ENCODE peak calls at places on chromosome 6, in ten cellular contexts. X is HTR-8/SVneo; U is endothelial cell; H is ELR; R is activated naive CD4-positive, alpha-beta T cell; K is stimulated activated CD4-positive, alpha-beta T cell treated with anti-CD3 and anti-CD28 coated beads, Interleukin-2, amount 100 ng/mL, for 24 hours; Q is activated CD8-positive, alpha-beta memory T cell treated with anti-CD3 and anti-CD28 coated beads, Interleukin-2, amount 50 U/mL, for 48 hours; B is Calu3; P is iris pigment epithelial cell; E is A549. T is an unnamed sample.

GRCh38 chr6:169851641-169852503 is 100.5 kb downstream of the ERMARD start:
- DNase-seq in X (peak; percentile 50), U (peak; percentile 36), H (peak; percentile 51), R (no peak), K (no peak), Q (peak; percentile 28), B (no peak), P (peak; percentile 63), E (no peak), T (no peak)

GRCh38 chr6:35624341-35625070 is 64.2 kb downstream of the FKBP5 start:
- DNase-seq in X (peak; percentile 26), U (no peak), H (peak; percentile 59), R (no peak), K (no peak), Q (no peak), B (no peak), P (no peak), E (no peak), T (no peak)

GRCh38 chr6:105483492-105483891 is 80.6 kb upstream of the PREP start:
- DNase-seq in X (peak; percentile 9), U (no peak), H (peak; percentile 67), R (no peak), K (no peak), Q (no peak), B (no peak), P (peak; percentile 57), E (no peak), T (no peak)

GRCh38 chr6:136788069-136788902 is 4.0 kb downstream of the MAP3K5 start:
- DNase-seq in X (no peak), U (no peak), H (peak; percentile 86), R (no peak), K (no peak), Q (no peak), B (no peak), P (peak; percentile 94), E (no peak), T (no peak)

GRCh38 chr6:41578714-41579610 is 32.8 kb downstream of the FOXP4 start:
- DNase-seq in X (no peak), U (peak; percentile 65), H (no peak), R (no peak), K (no peak), Q (no peak), B (no peak), P (peak; percentile 9), E (peak; percentile 54), T (no peak)

GRCh38 chr6:93036835-93037234 is 382.5 kb downstream of the EPHA7 start:
- DNase-seq in X (no peak), U (no peak), H (no peak), R (no peak), K (no peak), Q (no peak), B (no peak), P (peak; percentile 34), E (no peak), T (no peak)

GRCh38 chr6:134457941-134458340 is 140.0 kb upstream of the SGK1 start:
- DNase-seq in X (no peak), U (no peak), H (no peak), R (no peak), K (no peak), Q (no peak), B (no peak), P (no peak), E (no peak), T (no peak)

GRCh38 chr6:63440057-63440456 is 120.3 kb upstream of the LGSN start:
- DNase-seq in X (no peak), U (peak; percentile 8), H (no peak), R (no peak), K (no peak), Q (no peak), B (peak; percentile 24), P (no peak), E (peak; percentile 44), T (no peak)

GRCh38 chr6:89313006-89313405 is 2.1 kb downstream of the GABRR2 start:
- DNase-seq in X (peak; percentile 71), U (no peak), H (peak; percentile 87), R (no peak), K (no peak), Q (no peak), B (no peak), P (peak; percentile 72), E (no peak), T (no peak)

GRCh38 chr6:32127717-32128592 is at the start of gene ATF6B:
- DNase-seq in X (peak; percentile 100), U (peak; percentile 83), H (peak; percentile 100), R (peak; percentile 81), K (peak; percentile 95), Q (peak; percentile 94), B (peak; percentile 99), P (peak; percentile 100), E (peak; percentile 98), T (peak; percentile 98)

GRCh38 chr6:157658301-157658700 is 164.7 kb upstream of the SNX9 start:
- DNase-seq in X (no peak), U (no peak), H (no peak), R (no peak), K (no peak), Q (no peak), B (no peak), P (no peak), E (no peak), T (no peak)

GRCh38 chr6:70693887-70694286 is 26.2 kb downstream of the SMAP1 start:
- DNase-seq in X (no peak), U (no peak), H (no peak), R (no peak), K (no peak), Q (no peak), B (no peak), P (no peak), E (no peak), T (no peak)

GRCh38 chr6:86581833-86582232 is 355.5 kb upstream of the HTR1E start:
- DNase-seq in X (no peak), U (no peak), H (peak; percentile 0), R (no peak), K (no peak), Q (no peak), B (peak; percentile 61), P (no peak), E (no peak), T (no peak)

GRCh38 chr6:44399991-44400390 is 12.5 kb downstream of the CDC5L start:
- DNase-seq in X (no peak), U (no peak), H (no peak), R (no peak), K (no peak), Q (no peak), B (no peak), P (peak; percentile 37), E (no peak), T (no peak)

GRCh38 chr6:13098808-13099570 is 229.3 kb downstream of the TBC1D7 start:
- DNase-seq in X (no peak), U (no peak), H (peak; percentile 70), R (no peak), K (no peak), Q (no peak), B (no peak), P (no peak), E (no peak), T (no peak)

GRCh38 chr6:154001494-154002285 is 37.4 kb upstream of the OPRM1 start:
- DNase-seq in X (no peak), U (no peak), H (no peak), R (no peak), K (no peak), Q (no peak), B (no peak), P (no peak), E (no peak), T (peak; percentile 49)

GRCh38 chr6:137761072-137761471 is 106.0 kb upstream of the TNFAIP3 start:
- DNase-seq in X (no peak), U (no peak), H (no peak), R (no peak), K (no peak), Q (no peak), B (no peak), P (no peak), E (no peak), T (no peak)

GRCh38 chr6:139654888-139655782 is 280.7 kb upstream of the CITED2 start:
- DNase-seq in X (no peak), U (no peak), H (no peak), R (no peak), K (no peak), Q (no peak), B (no peak), P (no peak), E (no peak), T (no peak)

GRCh38 chr6:129264480-129265045 is 381.6 kb downstream of the LAMA2 start:
- DNase-seq in X (no peak), U (no peak), H (no peak), R (no peak), K (no peak), Q (no peak), B (no peak), P (no peak), E (no peak), T (no peak)

GRCh38 chr6:40536442-40536841 is 50.7 kb downstream of the LRFN2 start:
- DNase-seq in X (no peak), U (peak; percentile 49), H (peak; percentile 25), R (no peak), K (no peak), Q (no peak), B (no peak), P (no peak), E (peak; percentile 9), T (no peak)

GRCh38 chr6:109671721-109672120 is 19.3 kb downstream of the AK9 start:
- DNase-seq in X (peak; percentile 19), U (no peak), H (peak; percentile 64), R (no peak), K (no peak), Q (no peak), B (no peak), P (peak; percentile 73), E (no peak), T (no peak)

GRCh38 chr6:15023448-15023847 is 222.4 kb upstream of the JARID2 start:
- DNase-seq in X (no peak), U (no peak), H (no peak), R (no peak), K (peak; percentile 71), Q (peak; percentile 77), B (no peak), P (no peak), E (no peak), T (no peak)

GRCh38 chr6:16238057-16238657 is at the start of gene GMPR:
- DNase-seq in X (peak; percentile 53), U (peak; percentile 43), H (peak; percentile 60), R (peak; percentile 15), K (peak; percentile 81), Q (peak; percentile 85), B (peak; percentile 44), P (peak; percentile 60), E (no peak), T (no peak)

GRCh38 chr6:142851601-142852000 is 93.4 kb downstream of the HIVEP2 start:
- DNase-seq in X (no peak), U (no peak), H (peak; percentile 84), R (no peak), K (no peak), Q (no peak), B (no peak), P (no peak), E (no peak), T (no peak)

GRCh38 chr6:115935361-115935760 is 125.3 kb downstream of the FRK start:
- DNase-seq in X (no peak), U (no peak), H (no peak), R (no peak), K (no peak), Q (no peak), B (no peak), P (no peak), E (no peak), T (no peak)

GRCh38 chr6:125114248-125114858 is 39.2 kb upstream of the TPD52L1 start:
- DNase-seq in X (peak; percentile 25), U (peak; percentile 35), H (peak; percentile 71), R (no peak), K (peak; percentile 57), Q (no peak), B (peak; percentile 43), P (peak; percentile 58), E (peak; percentile 15), T (no peak)

GRCh38 chr6:38510205-38510604 is 129.5 kb downstream of the BTBD9 start:
- DNase-seq in X (no peak), U (no peak), H (peak; percentile 73), R (no peak), K (no peak), Q (no peak), B (no peak), P (peak; percentile 83), E (no peak), T (no peak)

GRCh38 chr6:13990830-13991229 is 66.1 kb downstream of the RNF182 start:
- DNase-seq in X (no peak), U (no peak), H (no peak), R (no peak), K (no peak), Q (no peak), B (no peak), P (peak; percentile 37), E (no peak), T (no peak)